ENCODE peak calls at places on chromosomes 5 and 9, in seven cellular contexts. F is K562, A is HepG2, B is HCT116, R is H1, U is GM12878, O is SK-N-SH. E is an unnamed sample.

GRCh38 chr5:158590936-158591863 is 508.5 kb downstream of the EBF1 start:
- DNase-seq in A (no peak), B (no peak), O (peak; percentile 64), R (no peak), F (no peak), U (no peak), E (peak; percentile 26)

GRCh38 chr9:89226076-89226475 is 47.5 kb upstream of the SHC3 start:
- DNase-seq in B (no peak), O (peak; percentile 72), R (peak; percentile 17), F (no peak), U (no peak), A (no peak), E (no peak)

GRCh38 chr5:179312557-179313235 is 32.6 kb downstream of the ADAMTS2 start:
- DNase-seq in R (no peak), F (no peak), A (no peak), O (no peak), U (no peak), B (no peak), E (no peak)

GRCh38 chr5:104443706-104444105 is 881.1 kb upstream of the NUDT12 start:
- DNase-seq in F (no peak), B (no peak), O (no peak), A (no peak), U (no peak), R (no peak), E (no peak)

GRCh38 chr9:38233343-38233742 is 159.2 kb upstream of the ALDH1B1 start:
- DNase-seq in O (peak; percentile 85), R (no peak), A (no peak), U (no peak), F (no peak), B (no peak), E (no peak)

GRCh38 chr9:37486616-37487544 is 1.1 kb downstream of the POLR1E start:
- DNase-seq in U (no peak), A (no peak), O (peak; percentile 23), R (no peak), F (no peak), B (no peak), E (no peak)

GRCh38 chr5:66860199-66860975 is 264.2 kb downstream of the MAST4 start:
- DNase-seq in O (no peak), A (no peak), B (no peak), R (no peak), U (no peak), F (no peak), E (no peak)

GRCh38 chr9:129225815-129226214 is 47.8 kb upstream of the IER5L start:
- DNase-seq in F (peak; percentile 58), B (no peak), R (no peak), A (no peak), U (no peak), O (peak; percentile 87), E (no peak)

GRCh38 chr5:67817652-67818051 is 397.9 kb upstream of the PIK3R1 start:
- DNase-seq in F (no peak), A (no peak), O (no peak), B (no peak), R (no peak), U (no peak), E (no peak)

GRCh38 chr5:173802670-173803165 is 85.4 kb upstream of the CPEB4 start:
- DNase-seq in R (no peak), O (no peak), B (no peak), U (no peak), A (peak; percentile 95), F (no peak), E (no peak)

GRCh38 chr9:23648651-23649050 is 177.4 kb downstream of the ELAVL2 start:
- DNase-seq in O (no peak), A (no peak), B (no peak), U (no peak), F (no peak), R (no peak), E (no peak)

GRCh38 chr5:175517824-175518450 is 39.6 kb downstream of the SFXN1 start:
- DNase-seq in A (no peak), F (peak; percentile 60), R (no peak), U (no peak), O (no peak), B (peak; percentile 8), E (no peak)

GRCh38 chr5:56481147-56481997 is 248.2 kb upstream of the ANKRD55 start:
- DNase-seq in O (peak; percentile 70), A (peak; percentile 35), B (no peak), U (peak; percentile 23), R (no peak), F (no peak), E (peak; percentile 51)

GRCh38 chr9:86763795-86764194 is 183.5 kb downstream of the GAS1 start:
- DNase-seq in U (no peak), F (no peak), O (no peak), B (no peak), R (no peak), A (no peak), E (no peak)

GRCh38 chr5:53368516-53368915 is 111.9 kb upstream of the FST start:
- DNase-seq in B (no peak), A (no peak), O (no peak), U (no peak), R (no peak), F (no peak), E (peak; percentile 37)

GRCh38 chr5:1668141-1668721 is 131.4 kb downstream of the MRPL36 start:
- DNase-seq in O (peak; percentile 15), B (no peak), U (no peak), R (no peak), F (peak; percentile 47), A (no peak), E (no peak)

DNA sequence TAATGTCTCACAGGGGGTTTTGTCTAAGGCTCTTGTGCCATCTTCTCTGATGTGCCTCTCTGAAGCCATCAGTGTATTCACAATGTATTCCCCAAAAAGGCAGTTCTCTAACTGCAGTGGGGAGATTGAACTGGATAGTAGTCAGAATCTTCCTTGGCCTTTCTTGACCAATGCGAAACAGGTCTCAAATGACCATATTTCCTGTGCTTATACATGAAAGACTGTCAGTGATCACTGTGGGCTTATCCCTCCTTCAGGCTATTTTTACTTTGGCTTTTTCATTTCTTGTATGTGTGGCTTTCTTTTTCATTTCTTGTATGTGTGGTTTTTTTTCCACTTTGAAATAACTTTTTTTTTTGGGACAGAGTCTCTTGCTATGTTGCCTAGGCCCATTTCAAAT is 19.7 kb downstream of the HMGXB3 start:
- DNase-seq in R (no peak), F (no peak), U (no peak), O (no peak), B (no peak), A (no peak), E (no peak)
- TF ChIP-seq JUND in R (no peak), F (no peak), U (no peak), O (no peak), B (no peak), A (no peak), E (no peak)

DNA sequence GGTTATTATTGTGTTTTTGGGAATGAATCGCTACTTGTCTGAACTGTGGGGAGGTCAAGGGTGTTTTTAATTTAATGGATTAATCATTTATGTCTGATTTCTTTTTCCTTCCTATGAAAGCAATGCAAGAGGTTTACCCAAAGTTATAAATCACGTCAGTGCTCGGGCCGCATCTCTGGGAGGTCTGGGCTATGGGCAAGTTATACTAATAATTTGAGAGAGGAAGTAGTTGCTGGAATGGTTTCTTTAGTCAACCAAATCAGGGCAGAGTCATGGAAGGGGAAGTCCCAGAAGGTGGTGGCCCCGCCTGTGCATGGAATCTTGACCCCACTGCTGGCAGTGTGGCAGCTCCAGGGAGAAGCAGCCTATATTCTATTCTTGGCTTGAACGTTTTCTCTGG is 180.2 kb downstream of the HSPA4 start:
- DNase-seq in F (no peak), R (no peak), A (no peak), B (no peak), O (no peak), U (no peak), E (no peak)
- TF ChIP-seq JUND in F (no peak), R (no peak), A (no peak), B (no peak), O (no peak), U (no peak), E (no peak)

DNA sequence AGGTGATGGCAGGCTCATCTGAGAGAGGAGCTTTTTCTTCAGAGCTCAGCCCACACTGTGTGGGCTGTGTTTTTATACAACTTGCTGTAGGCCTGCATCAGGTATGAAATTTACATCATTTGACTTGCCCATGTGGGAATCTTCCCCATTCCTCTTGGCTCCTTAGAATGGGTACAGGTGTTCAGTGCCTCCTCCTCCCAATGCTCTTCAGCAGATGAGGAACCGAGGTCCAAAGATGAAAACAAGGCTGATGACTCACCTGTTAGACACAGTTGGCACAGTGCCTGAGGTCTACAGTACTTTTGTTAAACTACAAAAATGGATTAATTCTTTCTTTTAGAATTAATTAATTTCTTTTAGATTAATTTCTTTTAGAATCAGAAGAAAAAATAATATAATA is 20.8 kb downstream of the PAPPA start:
- DNase-seq in R (no peak), U (no peak), B (no peak), F (no peak), O (no peak), A (peak; percentile 21), E (no peak)
- TF ChIP-seq JUND in R (no peak), U (no peak), B (no peak), F (no peak), O (no peak), A (no peak), E (no peak)

GRCh38 chr5:31952034-31952433 is 222.1 kb downstream of the GOLPH3 start:
- DNase-seq in R (no peak), A (no peak), O (no peak), F (no peak), U (no peak), B (no peak), E (no peak)
- TF ChIP-seq JUND in R (no peak), A (no peak), O (no peak), F (no peak), U (no peak), B (no peak), E (no peak)

GRCh38 chr5:79832911-79833310 is 143.3 kb downstream of the CMYA5 start:
- DNase-seq in U (no peak), O (no peak), R (no peak), B (no peak), A (no peak), F (no peak), E (no peak)

GRCh38 chr5:79834420-79835219 is 145.0 kb downstream of the CMYA5 start:
- DNase-seq in A (no peak), R (no peak), F (no peak), O (no peak), U (no peak), B (no peak), E (no peak)

GRCh38 chr5:79829260-79829659 is 139.6 kb downstream of the CMYA5 start:
- DNase-seq in B (no peak), R (peak; percentile 21), U (no peak), A (no peak), F (no peak), O (no peak), E (peak; percentile 42)

GRCh38 chr5:79831381-79831780 is 141.7 kb downstream of the CMYA5 start:
- DNase-seq in O (no peak), F (no peak), B (no peak), U (no peak), R (no peak), A (no peak), E (no peak)

DNA sequence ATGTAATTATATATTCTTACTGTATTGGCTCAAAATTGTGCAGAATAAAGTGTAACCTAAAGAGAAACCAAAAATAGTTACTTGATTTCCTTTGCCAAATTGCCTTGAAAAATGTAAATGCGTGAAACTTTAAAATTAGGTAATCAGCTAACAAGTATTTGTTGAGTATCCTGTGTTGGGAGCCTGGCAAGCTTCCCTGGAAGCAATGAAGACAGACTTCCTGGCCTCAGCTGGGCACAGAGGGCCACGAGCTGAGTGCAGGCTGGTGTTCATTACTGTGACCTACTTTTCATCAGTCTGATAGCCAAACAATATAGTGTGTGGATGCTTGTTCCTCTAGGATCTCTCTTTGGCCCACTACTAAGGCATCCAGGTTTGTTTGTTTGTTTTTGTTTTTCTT is 142.3 kb downstream of the CMYA5 start:
- DNase-seq in O (no peak), A (no peak), R (no peak), F (no peak), B (no peak), U (no peak), E (no peak)
- TF ChIP-seq JUND in O (no peak), A (no peak), R (no peak), F (no peak), B (no peak), U (no peak), E (no peak)